ENCODE peak calls at places on chromosomes 5 and 9, in nine cellular contexts. H is uterus; P is posterior cingulate gyrus; Q is NCI-H774; E is lung microvascular endothelial cell; U is T-helper 9 cell; S is T follicular helper cell; Z is LoVo; M is activated T-cell treated with anti-CD3 and anti-CD28 coated beads, Interleukin-2, amount 50 U/mL, for 1 hour. F is an unnamed sample.

GRCh38 chr9:120107138-120107537 is 472.8 kb downstream of the CDK5RAP2 start:
- DNase-seq in H (no peak), U (no peak), E (no peak), P (no peak), S (no peak), Z (no peak), Q (no peak), M (no peak), F (no peak)

GRCh38 chr9:79581794-79582193 is 10.0 kb downstream of the TLE4 start:
- DNase-seq in Z (no peak), H (no peak), S (peak; percentile 14), M (peak; percentile 39), P (no peak), Q (no peak), U (peak; percentile 16), E (peak; percentile 33), F (no peak)

GRCh38 chr9:78278177-78278777 is 18.6 kb upstream of the PSAT1 start:
- DNase-seq in Q (no peak), P (no peak), Z (no peak), M (no peak), E (no peak), S (no peak), H (no peak), U (no peak), F (no peak)

GRCh38 chr5:132807163-132807838 is 5.8 kb upstream of the SOWAHA start:
- DNase-seq in P (no peak), Z (peak; percentile 92), U (no peak), E (no peak), H (no peak), Q (no peak), S (no peak), M (no peak), F (peak; percentile 29)

GRCh38 chr9:4289411-4290380 is 10.2 kb downstream of the GLIS3 start:
- DNase-seq in Q (no peak), H (no peak), P (no peak), M (no peak), E (peak; percentile 47), U (no peak), Z (no peak), S (no peak), F (no peak)

GRCh38 chr9:12961276-12961809 is 186.5 kb downstream of the LURAP1L start:
- DNase-seq in Z (no peak), Q (no peak), P (no peak), U (no peak), E (no peak), M (no peak), H (no peak), S (no peak), F (no peak)

GRCh38 chr5:31638286-31638685 is 645 bp upstream of the PDZD2 start:
- DNase-seq in E (no peak), M (no peak), S (no peak), U (no peak), Q (no peak), H (peak; percentile 31), P (no peak), Z (no peak), F (no peak)

GRCh38 chr5:170132642-170133448 is 27.1 kb downstream of the FOXI1 start:
- DNase-seq in M (no peak), P (no peak), U (no peak), E (peak; percentile 89), S (no peak), Z (no peak), H (no peak), Q (no peak), F (peak; percentile 36)

GRCh38 chr5:141560725-141561483 is 57.9 kb downstream of the DIAPH1 start:
- DNase-seq in P (peak; percentile 55), M (no peak), S (no peak), E (peak; percentile 99), H (peak; percentile 96), U (no peak), Z (peak; percentile 54), Q (peak; percentile 93), F (peak; percentile 97)

GRCh38 chr5:6197427-6197826 is 180.9 kb downstream of the MED10 start:
- DNase-seq in E (no peak), Q (no peak), U (no peak), S (no peak), P (no peak), H (no peak), Z (no peak), M (no peak), F (no peak)

GRCh38 chr9:135551031-135551430 is 5.1 kb downstream of the OBP2A start:
- DNase-seq in S (no peak), M (no peak), H (no peak), Q (no peak), E (no peak), P (no peak), U (no peak), Z (no peak), F (no peak)

GRCh38 chr5:56829137-56829536 is 13.8 kb downstream of the MAP3K1 start:
- DNase-seq in H (no peak), E (peak; percentile 30), Q (no peak), S (peak; percentile 61), P (no peak), M (peak; percentile 61), Z (peak; percentile 78), U (peak; percentile 57), F (no peak)

GRCh38 chr5:132484386-132484715 is 6.2 kb downstream of the IRF1 start:
- DNase-seq in Q (no peak), U (no peak), S (no peak), P (no peak), E (no peak), M (peak; percentile 15), Z (no peak), H (peak; percentile 10), F (no peak)

GRCh38 chr5:79901631-79902030 is 89.4 kb downstream of the MTX3 start:
- DNase-seq in H (no peak), S (no peak), U (no peak), Z (no peak), E (no peak), Q (no peak), M (no peak), P (no peak), F (no peak)

GRCh38 chr5:127909821-127910220 is 173.7 kb upstream of the SLC12A2 start:
- DNase-seq in H (no peak), S (no peak), U (no peak), Q (no peak), M (no peak), P (no peak), E (no peak), Z (no peak), F (no peak)

GRCh38 chr9:87497604-87498045 is at the start of gene DAPK1:
- DNase-seq in E (peak; percentile 89), Q (no peak), M (no peak), P (peak; percentile 59), U (no peak), H (peak; percentile 34), S (no peak), Z (peak; percentile 57), F (peak; percentile 90)

GRCh38 chr5:91468643-91469422 is 85.7 kb upstream of the ARRDC3 start:
- DNase-seq in E (no peak), H (no peak), U (no peak), P (no peak), S (no peak), Z (peak; percentile 9), Q (no peak), M (no peak), F (peak; percentile 58)

GRCh38 chr5:168724227-168724626 is 145.1 kb upstream of the PANK3 start:
- DNase-seq in Q (no peak), S (no peak), H (no peak), U (no peak), Z (no peak), P (no peak), E (no peak), M (no peak), F (no peak)

GRCh38 chr9:86281577-86282076 is 711 bp downstream of the ISCA1 start:
- DNase-seq in U (no peak), P (no peak), S (peak; percentile 3), Z (peak; percentile 61), H (no peak), E (no peak), Q (no peak), M (no peak), F (no peak)

GRCh38 chr9:101791938-101792337 is 53.5 kb upstream of the GRIN3A start:
- DNase-seq in E (peak; percentile 36), Q (no peak), S (no peak), H (no peak), P (no peak), Z (no peak), U (no peak), M (no peak), F (peak; percentile 46)

GRCh38 chr9:28082671-28083070 is 509.4 kb upstream of the C9orf72 start:
- DNase-seq in P (no peak), U (no peak), Q (no peak), S (no peak), E (no peak), H (no peak), M (no peak), Z (no peak), F (no peak)

GRCh38 chr5:68464424-68464823 is 248.9 kb downstream of the PIK3R1 start:
- DNase-seq in Z (no peak), H (no peak), S (no peak), M (peak; percentile 38), E (no peak), Q (no peak), P (no peak), U (peak; percentile 4), F (peak; percentile 35)

F was measured in A673.